ENCODE peak calls at places on chromosomes 4 and X, in six cellular contexts. N is upper lobe of right lung; M is DND-41; J is CD8-positive, alpha-beta T cell; L is progenitor cell of endocrine pancreas; T is A549. H is an unnamed sample.

GRCh38 chr4:24589448-24589847 is 5.1 kb upstream of the DHX15 start:
- DNase-seq in N (no peak), M (no peak), J (no peak), L (no peak), T (no peak), H (no peak)

GRCh38 chr4:26916195-26916594 is 55.6 kb downstream of the STIM2 start:
- DNase-seq in N (no peak), M (peak), J (peak), L (no peak), T (no peak), H (no peak)

GRCh38 chrX:85111347-85111746 is 107.7 kb downstream of the APOOL start:
- DNase-seq in N (no peak), M (no peak), J (no peak), L (no peak), T (no peak), H (no peak)

GRCh38 chrX:50691820-50692219 is 122.2 kb downstream of the SHROOM4 start:
- DNase-seq in N (no peak), M (peak), J (no peak), L (no peak), T (peak), H (no peak)

GRCh38 chr4:119746951-119747350 is 118.3 kb upstream of the PDE5A start:
- DNase-seq in N (no peak), M (no peak), J (no peak), L (no peak), T (no peak), H (no peak)

GRCh38 chrX:145817299-145817665 is 347 bp upstream of the SLITRK2 start:
- DNase-seq in N (no peak), M (no peak), J (no peak), L (no peak), T (no peak), H (no peak)

GRCh38 chr4:53592686-53593641 is 1.7 kb upstream of the LNX1 start:
- DNase-seq in N (peak), M (no peak), J (no peak), L (peak), T (peak), H (peak)

GRCh38 chr4:41257901-41258300 is 1.2 kb downstream of the UCHL1 start:
- DNase-seq in N (no peak), M (no peak), J (no peak), L (no peak), T (no peak), H (no peak)

GRCh38 chr4:56271121-56271520 is 116.2 kb downstream of the AASDH start:
- DNase-seq in N (no peak), M (no peak), J (no peak), L (no peak), T (no peak), H (no peak)

GRCh38 chr4:48047421-48047844 is 30.9 kb downstream of the NIPAL1 start:
- DNase-seq in N (no peak), M (peak), J (peak), L (no peak), T (no peak), H (no peak)

GRCh38 chrX:15908891-15909290 is 54.3 kb upstream of the AP1S2 start:
- DNase-seq in N (no peak), M (no peak), J (no peak), L (no peak), T (no peak), H (no peak)

GRCh38 chr4:120699354-120699753 is 223.2 kb downstream of the PRDM5 start:
- DNase-seq in N (no peak), M (no peak), J (no peak), L (no peak), T (no peak), H (no peak)

GRCh38 chr4:95580226-95580625 is 31.5 kb upstream of the UNC5C start:
- DNase-seq in N (no peak), M (no peak), J (no peak), L (no peak), T (no peak), H (no peak)

GRCh38 chr4:118032691-118033090 is 1.6 kb upstream of the NDST3 start:
- DNase-seq in N (no peak), M (peak), J (no peak), L (no peak), T (peak), H (no peak)

GRCh38 chr4:137065306-137065705 is 467.0 kb downstream of the PCDH18 start:
- DNase-seq in N (no peak), M (no peak), J (no peak), L (no peak), T (no peak), H (no peak)

GRCh38 chrX:29090811-29091210 is 503.6 kb downstream of the IL1RAPL1 start:
- DNase-seq in N (no peak), M (no peak), J (no peak), L (no peak), T (peak), H (no peak)

GRCh38 chr4:137703225-137703624 is 170.9 kb upstream of the PCDH18 start:
- DNase-seq in N (no peak), M (no peak), J (no peak), L (no peak), T (no peak), H (no peak)

GRCh38 chr4:128357286-128357685 is 69.7 kb upstream of the PGRMC2 start:
- DNase-seq in N (no peak), M (no peak), J (no peak), L (no peak), T (no peak), H (no peak)

GRCh38 chr4:7872264-7872771 is 67.3 kb downstream of the AFAP1 start:
- DNase-seq in N (no peak), M (no peak), J (no peak), L (no peak), T (peak), H (peak)

GRCh38 chrX:17738002-17738713 is 865 bp downstream of the SCML1 start:
- DNase-seq in N (peak), M (no peak), J (peak), L (no peak), T (peak), H (peak)

GRCh38 chr4:177321647-177322046 is 12.0 kb downstream of the NEIL3 start:
- DNase-seq in N (no peak), M (no peak), J (no peak), L (no peak), T (no peak), H (no peak)

GRCh38 chrX:121084903-121085611 is 37.6 kb downstream of the GLUD2 start:
- DNase-seq in N (no peak), M (no peak), J (no peak), L (no peak), T (no peak), H (no peak)

DNA sequence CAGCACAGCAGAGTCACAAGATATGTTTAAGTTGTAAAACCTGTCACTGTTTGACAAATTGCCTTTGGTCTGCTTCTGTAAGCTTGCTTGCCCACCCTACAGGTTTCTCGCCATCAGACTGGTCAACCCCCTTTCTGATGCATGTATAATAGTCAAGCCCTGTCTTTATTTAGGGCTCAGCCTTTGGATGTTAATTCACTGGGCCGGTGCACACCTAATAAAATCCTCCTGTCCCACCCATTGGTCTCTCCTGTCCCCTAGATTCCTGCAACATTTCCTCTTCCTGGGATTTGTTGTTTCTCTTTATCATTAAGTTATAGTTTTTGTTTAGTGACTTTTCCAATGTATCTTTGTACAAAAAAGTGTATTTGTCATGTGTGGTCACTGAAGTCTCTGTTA is 38.2 kb downstream of the GLUD2 start:
- DNase-seq in N (no peak), M (no peak), J (no peak), L (no peak), T (no peak), H (no peak)
- TF ChIP-seq CTCF in N (no peak), M (no peak), J (no peak), L (no peak), T (no peak), H (no peak)

GRCh38 chr4:111943796-111944203 is 201.5 kb upstream of the FAM241A start:
- DNase-seq in N (peak), M (no peak), J (no peak), L (peak), T (peak), H (peak)
- TF ChIP-seq CTCF in N (peak), M (peak), J (no peak), L (peak), T (peak), H (peak)

GRCh38 chr4:170875868-170876267 is 786.1 kb upstream of the AADAT start:
- DNase-seq in N (no peak), M (no peak), J (no peak), L (no peak), T (peak), H (no peak)
- TF ChIP-seq CTCF in N (no peak), M (no peak), J (no peak), L (peak), T (no peak), H (peak)

GRCh38 chr4:115113382-115114106 is at the start of gene NDST4:
- DNase-seq in N (no peak), M (no peak), J (no peak), L (no peak), T (peak), H (peak)
- TF ChIP-seq CTCF in N (no peak), M (no peak), J (no peak), L (no peak), T (no peak), H (no peak)

GRCh38 chrX:47645530-47645929 is 4.8 kb downstream of the ELK1 start:
- DNase-seq in N (no peak), M (no peak), J (no peak), L (no peak), T (no peak), H (no peak)

GRCh38 chrX:47646636-47647035 is 3.7 kb downstream of the ELK1 start:
- DNase-seq in N (no peak), M (no peak), J (no peak), L (no peak), T (no peak), H (no peak)

GRCh38 chrX:47644557-47645091 is 5.7 kb downstream of the ELK1 start:
- DNase-seq in N (no peak), M (no peak), J (no peak), L (no peak), T (peak), H (no peak)

GRCh38 chrX:47648376-47648775 is 2.0 kb downstream of the ELK1 start:
- DNase-seq in N (no peak), M (peak), J (no peak), L (no peak), T (no peak), H (no peak)

DNA sequence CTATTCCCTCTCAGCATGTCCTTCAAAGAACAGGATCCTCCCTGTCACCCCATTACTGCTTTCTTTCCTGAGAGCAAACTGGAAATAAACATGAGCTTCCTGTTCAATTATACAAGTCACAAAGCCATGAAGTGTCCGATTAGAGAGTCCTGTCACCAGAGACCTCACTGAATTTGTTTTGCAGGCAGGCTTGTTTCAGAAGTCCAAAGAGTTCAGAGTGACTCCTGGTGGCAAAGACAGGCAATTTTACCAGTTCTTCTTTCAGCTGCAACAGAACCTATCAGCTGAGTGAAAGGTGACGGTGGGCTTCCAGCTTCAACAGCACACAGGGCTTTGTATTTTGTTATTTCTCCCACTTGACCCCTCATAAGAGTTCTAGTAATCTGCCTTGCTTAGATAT is 6.4 kb downstream of the ELK1 start:
- DNase-seq in N (no peak), M (no peak), J (no peak), L (no peak), T (peak), H (no peak)
- TF ChIP-seq CTCF in N (peak), M (peak), J (no peak), L (peak), T (peak), H (no peak)